ENCODE peak calls at places on chromosomes 11 and 22, in four cellular contexts. W is cardiac muscle cell, S is fibroblast of the aortic adventitia, I is A549. P is an unnamed sample.
A peak's percentile ranks its signal among the peaks of the same experiment; 100 is the strongest.

GRCh38 chr22:29267462-29267857 is 321 bp downstream of the RHBDD3 start:
- DNase-seq in I (no peak), S (no peak), W (peak; percentile 6), P (no peak)

GRCh38 chr11:111378773-111379499 is at the start of gene POU2AF1:
- DNase-seq in W (no peak), I (no peak), S (peak; percentile 43), P (peak; percentile 16)

GRCh38 chr11:116224154-116224888 is 548.5 kb downstream of the BUD13 start:
- DNase-seq in W (peak; percentile 59), I (peak; percentile 42), S (peak; percentile 29), P (no peak)

GRCh38 chr11:1827931-1828330 is 6.9 kb upstream of the SYT8 start:
- DNase-seq in W (no peak), I (no peak), S (no peak), P (no peak)

GRCh38 chr11:86741489-86742435 is 58.6 kb upstream of the PRSS23 start:
- DNase-seq in I (peak; percentile 64), W (no peak), S (peak; percentile 80), P (peak; percentile 84)

GRCh38 chr22:26479043-26479791 is 4.4 kb downstream of the HPS4 start:
- DNase-seq in S (no peak), W (no peak), I (no peak), P (no peak)

GRCh38 chr11:47259178-47259977 is 1.6 kb downstream of the NR1H3 start:
- DNase-seq in I (peak; percentile 75), S (peak; percentile 50), W (peak; percentile 71), P (no peak)

GRCh38 chr11:65791719-65792213 is 4.9 kb downstream of the OVOL1 start:
- DNase-seq in S (no peak), I (no peak), W (no peak), P (no peak)

GRCh38 chr11:41319434-41319833 is 140.0 kb downstream of the LRRC4C start:
- DNase-seq in W (no peak), I (no peak), S (no peak), P (no peak)

GRCh38 chr11:134261626-134262488 is 8.5 kb downstream of the ACAD8 start:
- DNase-seq in W (peak; percentile 31), I (peak; percentile 51), S (peak; percentile 11), P (peak; percentile 27)

GRCh38 chr11:63629426-63629825 is 15.2 kb upstream of the PLAAT3 start:
- DNase-seq in I (no peak), S (no peak), W (no peak), P (no peak)

GRCh38 chr11:97414801-97415200 is 1025.0 kb downstream of the JRKL start:
- DNase-seq in W (no peak), S (no peak), I (no peak), P (no peak)

GRCh38 chr11:33452806-33453205 is 195.6 kb downstream of the HIPK3 start:
- DNase-seq in S (peak; percentile 91), W (no peak), I (peak; percentile 22), P (peak; percentile 65)

GRCh38 chr22:50570861-50571260 is 7.4 kb downstream of the CPT1B start:
- DNase-seq in W (no peak), S (no peak), I (no peak), P (no peak)

GRCh38 chr11:126697937-126698336 is 302.6 kb downstream of the KIRREL3 start:
- DNase-seq in I (no peak), S (no peak), W (no peak), P (no peak)

GRCh38 chr11:56885182-56885581 is 103.5 kb upstream of the OR5AK2 start:
- DNase-seq in S (peak; percentile 1), W (peak; percentile 42), I (no peak), P (no peak)

GRCh38 chr11:40679276-40679675 is 780.2 kb downstream of the LRRC4C start:
- DNase-seq in I (no peak), S (no peak), W (no peak), P (no peak)

GRCh38 chr11:133047036-133047800 is 485.1 kb downstream of the OPCML start:
- DNase-seq in W (no peak), S (no peak), I (no peak), P (no peak)

GRCh38 chr11:2137202-2138071 is 1.8 kb downstream of the IGF2 start:
- DNase-seq in I (peak; percentile 91), S (peak; percentile 11), W (peak; percentile 89), P (peak; percentile 32)

GRCh38 chr11:62592989-62593421 is 1.7 kb upstream of the TUT1 start:
- DNase-seq in S (no peak), I (no peak), W (no peak), P (no peak)

GRCh38 chr11:126949066-126949945 is 51.3 kb downstream of the KIRREL3 start:
- DNase-seq in W (no peak), S (no peak), I (no peak), P (no peak)

GRCh38 chr11:18394928-18395734 is 768 bp downstream of the LDHA start:
- DNase-seq in S (no peak), I (peak; percentile 17), W (peak; percentile 38), P (no peak)

GRCh38 chr11:23123766-23124165 is 263.5 kb upstream of the CCDC179 start:
- DNase-seq in I (no peak), W (no peak), S (peak; percentile 6), P (peak; percentile 15)

GRCh38 chr11:111604392-111605009 is 2.3 kb downstream of the SIK2 start:
- DNase-seq in I (peak; percentile 29), W (peak; percentile 64), S (peak; percentile 60), P (no peak)

GRCh38 chr22:44337658-44338004 is 24.9 kb upstream of the SHISAL1 start:
- DNase-seq in W (peak; percentile 47), S (peak; percentile 69), I (peak; percentile 38), P (no peak)

GRCh38 chr11:86167499-86168161 is 76.9 kb upstream of the EED start:
- DNase-seq in S (peak; percentile 51), W (no peak), I (no peak), P (no peak)

DNA sequence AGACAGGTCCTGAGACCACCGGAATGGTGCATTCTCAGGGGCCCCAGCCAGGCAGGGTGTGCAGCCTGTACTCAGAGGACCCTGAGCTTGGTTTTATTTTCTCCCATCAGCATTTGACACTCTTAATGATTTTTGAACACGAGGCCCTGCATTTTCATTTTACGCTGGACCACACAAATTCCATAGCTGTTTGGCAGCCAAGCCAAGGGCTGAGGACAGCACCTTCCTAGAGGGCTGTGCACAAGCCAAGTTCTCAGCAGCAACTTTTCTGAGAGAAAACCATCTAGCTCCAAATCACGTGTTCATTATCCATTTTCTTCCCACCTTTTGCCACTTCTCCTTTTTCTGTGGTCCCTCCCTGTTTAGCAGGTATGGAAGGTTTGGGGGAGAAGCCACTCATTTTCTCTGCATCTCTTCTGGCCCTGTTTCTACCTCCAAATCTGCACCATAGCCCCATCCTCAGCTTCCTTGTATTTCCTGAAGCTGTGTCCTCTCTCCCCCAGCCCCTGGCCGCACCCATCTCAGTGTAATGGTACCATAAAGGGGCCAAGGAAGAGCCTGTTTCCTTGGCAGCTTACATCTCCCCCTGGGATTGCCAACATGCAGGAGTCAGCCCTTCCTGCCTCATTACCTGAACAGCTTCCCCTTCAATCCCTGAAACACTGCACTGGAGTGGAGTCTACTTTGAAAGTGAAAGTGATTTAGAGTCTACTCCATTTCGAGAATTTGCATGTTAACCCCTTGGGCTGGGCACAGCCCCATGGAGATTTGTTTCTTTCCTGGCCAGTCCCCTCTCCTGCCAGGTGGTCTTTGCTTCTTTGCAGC is 60.3 kb downstream of the TRAF6 start:
- DNase-seq in I (no peak), S (peak; percentile 24), W (no peak), P (no peak)
- H3K4me3 ChIP-seq in I (no peak overlapping the region), S (peak overlapping the region; percentile 3), W (no peak overlapping the region), P (no peak overlapping the region)

GRCh38 chr22:49052023-49052538 is 775.6 kb downstream of the BRD1 start:
- DNase-seq in S (no peak), I (no peak), W (no peak), P (no peak)
- H3K4me3 ChIP-seq in S (no peak overlapping the region), I (no peak overlapping the region), W (no peak overlapping the region), P (peak overlapping the region; percentile 35)

GRCh38 chr11:80958414-80958813 is 1517.6 kb upstream of the TENM4 start:
- DNase-seq in I (no peak), S (peak; percentile 94), W (no peak), P (peak; percentile 74)
- H3K4me3 ChIP-seq in I (no peak overlapping the region), S (no peak overlapping the region), W (no peak overlapping the region), P (no peak overlapping the region)

GRCh38 chr22:37121887-37122591 is 12.5 kb upstream of the TMPRSS6 start:
- DNase-seq in I (no peak), S (peak; percentile 9), W (no peak), P (no peak)
- H3K4me3 ChIP-seq in I (no peak overlapping the region), S (no peak overlapping the region), W (no peak overlapping the region), P (no peak overlapping the region)

DNA sequence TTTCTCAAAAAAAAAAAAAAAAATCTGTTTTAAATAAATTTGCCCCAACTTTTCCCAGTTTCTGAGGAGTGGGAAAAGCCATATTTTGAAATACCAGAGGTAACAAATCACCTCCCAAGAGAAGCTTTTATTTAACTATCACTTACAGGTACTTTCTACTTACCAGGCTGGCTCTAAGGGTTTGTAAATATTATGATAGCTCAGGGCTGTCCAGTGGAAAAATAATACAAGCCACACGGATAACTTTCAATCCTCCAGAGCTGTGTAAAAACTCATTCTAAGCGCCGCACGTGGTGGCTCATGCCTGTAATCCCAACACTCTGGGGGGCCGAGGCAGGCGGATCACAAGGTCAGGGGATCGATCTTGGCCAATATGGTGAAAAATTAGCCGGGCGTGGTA is 5.6 kb upstream of the SEC14L4 start:
- DNase-seq in I (no peak), W (no peak), S (no peak), P (no peak)
- H3K4me3 ChIP-seq in I (no peak overlapping the region), W (no peak overlapping the region), S (no peak overlapping the region), P (no peak overlapping the region)

GRCh38 chr11:93738647-93739081 is 2.6 kb downstream of the TAF1D start:
- DNase-seq in I (no peak), S (no peak), W (no peak), P (no peak)
- H3K4me3 ChIP-seq in I (peak overlapping the region; percentile 90), S (peak overlapping the region; percentile 93), W (no peak overlapping the region), P (peak overlapping the region; percentile 93)

DNA sequence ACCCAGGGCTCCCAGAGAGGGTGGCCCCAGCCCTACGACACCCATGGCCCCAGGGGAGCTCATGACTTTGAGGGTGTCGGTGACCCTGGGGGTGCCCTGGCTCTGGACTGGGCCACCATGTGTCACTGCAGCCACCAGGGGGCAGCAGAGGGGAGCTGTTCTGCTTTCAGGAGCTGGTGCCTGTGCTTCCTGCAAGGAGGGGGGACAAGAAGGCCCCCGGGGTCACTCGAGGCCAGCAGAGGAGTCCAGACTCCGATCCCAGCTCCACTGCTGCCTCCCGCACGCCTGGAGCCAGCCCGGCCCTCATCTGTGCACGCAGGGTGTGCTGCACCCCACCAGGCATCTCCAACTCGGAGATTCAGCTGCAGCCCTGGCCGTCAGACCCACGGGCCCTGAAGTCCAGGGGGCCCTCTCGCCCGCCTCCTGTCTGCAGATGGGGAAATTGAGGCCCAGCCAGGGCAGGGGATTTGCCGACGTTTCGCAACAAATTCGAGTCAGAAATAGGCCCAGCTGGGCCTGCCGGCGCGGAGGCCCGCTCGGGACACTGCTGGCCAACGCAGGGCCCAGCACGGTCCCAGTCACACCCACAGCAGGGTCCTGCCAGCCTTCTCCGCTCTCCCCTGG is 29.5 kb upstream of the WNT7B start:
- DNase-seq in S (peak; percentile 93), W (peak; percentile 88), I (peak; percentile 80), P (peak; percentile 68)
- H3K4me3 ChIP-seq in S (peak overlapping the region; percentile 55), W (no peak overlapping the region), I (peak overlapping the region; percentile 35), P (peak overlapping the region; percentile 7)

P was measured in skeletal muscle cell.